ENCODE peak calls at places on chromosome 21, in four cellular contexts. X is T-cell; O is activated naive CD8-positive, alpha-beta T cell treated with anti-CD3 and anti-CD28 coated beads, Interleukin-2, amount 50 U/mL, for 24 hours; Q is left ventricle myocardium inferior. D is an unnamed sample.

GRCh38 chr21:42500225-42500624 is 4.2 kb upstream of the RSPH1 start:
- DNase-seq in X (no peak), O (no peak), Q (no peak), D (no peak)

GRCh38 chr21:28776251-28776650 is 216.4 kb downstream of the LTN1 start:
- DNase-seq in X (no peak), O (peak), Q (no peak), D (no peak)

GRCh38 chr21:34704119-34704518 is 35.3 kb downstream of the CLIC6 start:
- DNase-seq in X (no peak), O (no peak), Q (no peak), D (no peak)

GRCh38 chr21:39020751-39021474 is 162.3 kb downstream of the PSMG1 start:
- DNase-seq in X (no peak), O (no peak), Q (peak), D (no peak)

GRCh38 chr21:45104560-45104959 is 30.2 kb downstream of the ADARB1 start:
- DNase-seq in X (no peak), O (peak), Q (peak), D (no peak)

GRCh38 chr21:33374080-33374873 is 28.9 kb upstream of the IFNGR2 start:
- DNase-seq in X (peak), O (peak), Q (peak), D (peak)

GRCh38 chr21:35202431-35202830 is 153.3 kb upstream of the RUNX1 start:
- DNase-seq in X (no peak), O (no peak), Q (no peak), D (no peak)

GRCh38 chr21:36693144-36694040 is 5.5 kb upstream of the SIM2 start:
- DNase-seq in X (no peak), O (no peak), Q (no peak), D (no peak)

GRCh38 chr21:45265721-45266517 is 21.8 kb downstream of the POFUT2 start:
- DNase-seq in X (no peak), O (peak), Q (no peak), D (no peak)

GRCh38 chr21:24045775-24046215 is 1561.5 kb downstream of the MRPL39 start:
- DNase-seq in X (no peak), O (peak), Q (peak), D (no peak)

GRCh38 chr21:37917612-37918011 is 1.4 kb upstream of the KCNJ6 start:
- DNase-seq in X (no peak), O (no peak), Q (no peak), D (no peak)

GRCh38 chr21:36932417-36932816 is 34.1 kb downstream of the HLCS start:
- DNase-seq in X (no peak), O (no peak), Q (no peak), D (no peak)

GRCh38 chr21:42362700-42363099 is 3.6 kb downstream of the TFF1 start:
- DNase-seq in X (no peak), O (no peak), Q (no peak), D (no peak)

GRCh38 chr21:15729674-15730483 is at the start of gene USP25:
- DNase-seq in X (peak), O (peak), Q (peak), D (peak)

GRCh38 chr21:41827951-41828883 is 50.9 kb downstream of the PRDM15 start:
- DNase-seq in X (no peak), O (no peak), Q (no peak), D (no peak)

GRCh38 chr21:42093991-42094417 is 22.9 kb downstream of the UMODL1 start:
- DNase-seq in X (no peak), O (no peak), Q (no peak), D (no peak)

GRCh38 chr21:35390013-35390776 is 341.1 kb upstream of the RUNX1 start:
- DNase-seq in X (no peak), O (no peak), Q (no peak), D (no peak)

GRCh38 chr21:38766987-38767722 is 38.6 kb upstream of the ETS2 start:
- DNase-seq in X (peak), O (peak), Q (no peak), D (peak)

GRCh38 chr21:25639922-25640670 is 1.0 kb downstream of the JAM2 start:
- DNase-seq in X (no peak), O (peak), Q (peak), D (no peak)

GRCh38 chr21:41369105-41369914 is 7.5 kb downstream of the MX2 start:
- DNase-seq in X (peak), O (peak), Q (peak), D (no peak)

GRCh38 chr21:41744028-41744940 is 22.6 kb downstream of the RIPK4 start:
- DNase-seq in X (no peak), O (no peak), Q (no peak), D (no peak)

GRCh38 chr21:29287383-29287782 is 11.3 kb upstream of the BACH1 start:
- DNase-seq in X (no peak), O (no peak), Q (no peak), D (no peak)

GRCh38 chr21:26177187-26177586 is 6.6 kb upstream of the APP start:
- DNase-seq in X (no peak), O (no peak), Q (peak), D (no peak)

GRCh38 chr21:34850166-34850695 is 181.4 kb downstream of the CLIC6 start:
- DNase-seq in X (no peak), O (no peak), Q (no peak), D (no peak)

GRCh38 chr21:32993894-32994293 is 31.8 kb upstream of the OLIG2 start:
- DNase-seq in X (no peak), O (no peak), Q (no peak), D (no peak)

GRCh38 chr21:45396620-45396995 is 8.4 kb upstream of the COL18A1 start:
- DNase-seq in X (no peak), O (no peak), Q (no peak), D (no peak)

GRCh38 chr21:45618287-45618686 is 25.2 kb upstream of the PCBP3 start:
- DNase-seq in X (no peak), O (no peak), Q (no peak), D (no peak)

GRCh38 chr21:38478782-38479181 is 19.5 kb downstream of the ERG start:
- DNase-seq in X (no peak), O (no peak), Q (no peak), D (no peak)

GRCh38 chr21:45075606-45076244 is 1.3 kb downstream of the ADARB1 start:
- DNase-seq in X (no peak), O (no peak), Q (no peak), D (no peak)

GRCh38 chr21:32826317-32827167 is 55.0 kb upstream of the PAXBP1 start:
- DNase-seq in X (no peak), O (no peak), Q (no peak), D (no peak)

GRCh38 chr21:45959182-45959581 is 22.4 kb upstream of the COL6A1 start:
- DNase-seq in X (no peak), O (no peak), Q (no peak), D (no peak)

GRCh38 chr21:44513389-44514217 is 26.4 kb downstream of the KRTAP10-1 start:
- DNase-seq in X (no peak), O (no peak), Q (no peak), D (no peak)

GRCh38 chr21:45386728-45387371 is 18.1 kb upstream of the COL18A1 start:
- DNase-seq in X (no peak), O (no peak), Q (peak), D (no peak)

GRCh38 chr21:28235169-28235892 is 757.3 kb downstream of the LTN1 start:
- DNase-seq in X (no peak), O (no peak), Q (peak), D (no peak)

D was measured in activated T-helper 1 cell treated with Interleukin-2 at 50 U/mL for 16 hours.